ENCODE peak calls at places on chromosome 20, in four cellular contexts. F is hypothalamus, Z is substantia nigra, J is COLO829. E is an unnamed sample.

GRCh38 chr20:17533396-17533795 is 2.2 kb upstream of the BFSP1 start:
- DNase-seq in F (no peak), Z (peak), J (peak), E (peak)

GRCh38 chr20:25076201-25076600 is 5.7 kb downstream of the VSX1 start:
- DNase-seq in F (no peak), Z (no peak), J (peak), E (no peak)

GRCh38 chr20:15242773-15243172 is 905.4 kb upstream of the FLRT3 start:
- DNase-seq in F (no peak), Z (no peak), J (no peak), E (no peak)

GRCh38 chr20:34580588-34580940 is 22.0 kb downstream of the MAP1LC3A start:
- DNase-seq in F (no peak), Z (no peak), J (no peak), E (no peak)

GRCh38 chr20:19673575-19673974 is 84.5 kb upstream of the RIN2 start:
- DNase-seq in F (no peak), Z (no peak), J (no peak), E (no peak)

GRCh38 chr20:61731363-61732181 is 334.1 kb downstream of the TAF4 start:
- DNase-seq in F (no peak), Z (no peak), J (no peak), E (peak)

GRCh38 chr20:2221933-2222332 is 73.9 kb upstream of the TGM3 start:
- DNase-seq in F (no peak), Z (no peak), J (no peak), E (no peak)

GRCh38 chr20:17594443-17594842 is 24.6 kb downstream of the DSTN start:
- DNase-seq in F (no peak), Z (no peak), J (no peak), E (peak)

GRCh38 chr20:51311636-51312479 is 230.7 kb downstream of the NFATC2 start:
- DNase-seq in F (no peak), Z (no peak), J (no peak), E (no peak)

GRCh38 chr20:9103955-9104354 is 35.1 kb downstream of the PLCB4 start:
- DNase-seq in F (no peak), Z (no peak), J (no peak), E (peak)

GRCh38 chr20:10611357-10611756 is 62.4 kb downstream of the JAG1 start:
- DNase-seq in F (no peak), Z (peak), J (no peak), E (peak)

GRCh38 chr20:25399038-25399430 is 8.4 kb upstream of the ABHD12 start:
- DNase-seq in F (peak), Z (no peak), J (peak), E (peak)

GRCh38 chr20:17372831-17373440 is 146.1 kb downstream of the PCSK2 start:
- DNase-seq in F (no peak), Z (no peak), J (no peak), E (no peak)

GRCh38 chr20:48827880-48828733 is at the start of gene PREX1:
- DNase-seq in F (peak), Z (peak), J (peak), E (peak)

GRCh38 chr20:20009784-20010253 is 7.3 kb upstream of the NAA20 start:
- DNase-seq in F (no peak), Z (no peak), J (no peak), E (no peak)

GRCh38 chr20:57240850-57241429 is 25.5 kb downstream of the BMP7 start:
- DNase-seq in F (no peak), Z (no peak), J (no peak), E (no peak)

GRCh38 chr20:1375515-1375914 is 17.3 kb downstream of the FKBP1A start:
- DNase-seq in F (no peak), Z (no peak), J (no peak), E (peak)

GRCh38 chr20:35820715-35821114 is 48.9 kb downstream of the PHF20 start:
- DNase-seq in F (no peak), Z (no peak), J (no peak), E (peak)

GRCh38 chr20:4067600-4068261 is 52.4 kb upstream of the RNF24 start:
- DNase-seq in F (no peak), Z (no peak), J (no peak), E (peak)

GRCh38 chr20:45456632-45457031 is 12.9 kb upstream of the WFDC2 start:
- DNase-seq in F (no peak), Z (no peak), J (no peak), E (no peak)

GRCh38 chr20:2084703-2085102 is 16.9 kb upstream of the STK35 start:
- DNase-seq in F (no peak), Z (no peak), J (no peak), E (peak)

GRCh38 chr20:49161428-49162152 is 26.5 kb downstream of the STAU1 start:
- DNase-seq in F (no peak), Z (no peak), J (no peak), E (peak)

GRCh38 chr20:37528442-37529213 is 952 bp upstream of the BLCAP start:
- DNase-seq in F (no peak), Z (no peak), J (no peak), E (no peak)

GRCh38 chr20:33119725-33120720 is 40.6 kb downstream of the BPIFB4 start:
- DNase-seq in F (no peak), Z (no peak), J (no peak), E (no peak)

E was measured in AG10803.